ENCODE peak calls at places on chromosomes 13 and 19, in ten cellular contexts. O is right lobe of liver, E is lung, T is neuronal stem cell, Y is HL-60, G is fibroblast of the aortic adventitia, P is lower leg skin, H is mucosa of descending colon, V is IMR-90, F is epithelial cell of esophagus. L is an unnamed sample.

GRCh38 chr13:63209330-63210017 is 1793.8 kb upstream of the PCDH20 start:
- DNase-seq in O (no peak), E (no peak), T (no peak), Y (no peak), G (no peak), P (no peak), H (no peak), V (peak; percentile 65), F (no peak), L (no peak)

GRCh38 chr19:23318143-23318542 is 67.9 kb upstream of the ZNF724 start:
- DNase-seq in O (no peak), E (no peak), T (no peak), Y (no peak), G (no peak), P (no peak), H (no peak), V (peak; percentile 10), F (peak; percentile 55), L (peak; percentile 61)

GRCh38 chr19:45492627-45493470 is 4.0 kb downstream of the RTN2 start:
- DNase-seq in O (peak; percentile 50), E (no peak), T (no peak), Y (no peak), G (peak; percentile 72), P (no peak), H (peak; percentile 56), V (peak; percentile 80), F (peak; percentile 44), L (no peak)

GRCh38 chr13:35164324-35164932 is 222.4 kb downstream of the NBEA start:
- DNase-seq in O (no peak), E (no peak), T (peak; percentile 20), Y (no peak), G (peak; percentile 56), P (no peak), H (no peak), V (peak; percentile 27), F (peak; percentile 41), L (peak; percentile 50)

GRCh38 chr19:6481541-6482342 is at the start of gene DENND1C:
- DNase-seq in O (peak; percentile 40), E (no peak), T (no peak), Y (peak; percentile 77), G (no peak), P (no peak), H (peak; percentile 66), V (no peak), F (no peak), L (no peak)

GRCh38 chr13:32031025-32031814 is at the start of gene FRY:
- DNase-seq in O (peak; percentile 91), E (peak; percentile 51), T (peak; percentile 74), Y (peak; percentile 87), G (peak; percentile 50), P (peak; percentile 32), H (peak; percentile 78), V (peak; percentile 58), F (peak; percentile 40), L (peak; percentile 18)

GRCh38 chr19:13102666-13103584 is at the start of gene LYL1:
- DNase-seq in O (peak; percentile 91), E (peak; percentile 77), T (no peak), Y (peak; percentile 98), G (peak; percentile 59), P (no peak), H (peak; percentile 75), V (no peak), F (no peak), L (no peak)

GRCh38 chr19:33381101-33381500 is 7.6 kb downstream of the CEBPG start:
- DNase-seq in O (no peak), E (no peak), T (no peak), Y (no peak), G (no peak), P (no peak), H (no peak), V (no peak), F (no peak), L (no peak)

GRCh38 chr13:20526664-20527063 is 1.0 kb upstream of the CRYL1 start:
- DNase-seq in O (no peak), E (no peak), T (no peak), Y (no peak), G (peak; percentile 32), P (no peak), H (no peak), V (peak; percentile 19), F (no peak), L (no peak)

GRCh38 chr19:8367327-8368001 is 3.5 kb downstream of the ANGPTL4 start:
- DNase-seq in O (peak; percentile 91), E (peak; percentile 72), T (peak; percentile 33), Y (no peak), G (peak; percentile 94), P (peak; percentile 75), H (peak; percentile 82), V (peak; percentile 98), F (peak; percentile 95), L (peak; percentile 79)

GRCh38 chr19:8368136-8368535 is 4.2 kb downstream of the ANGPTL4 start:
- DNase-seq in O (no peak), E (no peak), T (no peak), Y (no peak), G (no peak), P (no peak), H (no peak), V (no peak), F (no peak), L (no peak)

GRCh38 chr19:8363803-8364771 is at the start of gene ANGPTL4:
- DNase-seq in O (peak; percentile 91), E (peak; percentile 60), T (peak; percentile 64), Y (peak; percentile 7), G (peak; percentile 56), P (peak; percentile 77), H (peak; percentile 59), V (peak; percentile 55), F (peak; percentile 80), L (peak; percentile 41)

GRCh38 chr19:8366121-8366581 is 2.2 kb downstream of the ANGPTL4 start:
- DNase-seq in O (peak; percentile 30), E (no peak), T (no peak), Y (no peak), G (no peak), P (no peak), H (no peak), V (no peak), F (no peak), L (no peak)

GRCh38 chr19:8366961-8367326 is 3.0 kb downstream of the ANGPTL4 start:
- DNase-seq in O (peak; percentile 59), E (no peak), T (no peak), Y (no peak), G (peak; percentile 32), P (no peak), H (no peak), V (no peak), F (no peak), L (no peak)
- H3K4me3 ChIP-seq in O (no peak overlapping the region), E (no peak overlapping the region), T (no peak overlapping the region), Y (no peak overlapping the region), G (no peak overlapping the region), P (no peak overlapping the region), H (no peak overlapping the region), V (no peak overlapping the region), F (no peak overlapping the region), L (no peak overlapping the region)

DNA sequence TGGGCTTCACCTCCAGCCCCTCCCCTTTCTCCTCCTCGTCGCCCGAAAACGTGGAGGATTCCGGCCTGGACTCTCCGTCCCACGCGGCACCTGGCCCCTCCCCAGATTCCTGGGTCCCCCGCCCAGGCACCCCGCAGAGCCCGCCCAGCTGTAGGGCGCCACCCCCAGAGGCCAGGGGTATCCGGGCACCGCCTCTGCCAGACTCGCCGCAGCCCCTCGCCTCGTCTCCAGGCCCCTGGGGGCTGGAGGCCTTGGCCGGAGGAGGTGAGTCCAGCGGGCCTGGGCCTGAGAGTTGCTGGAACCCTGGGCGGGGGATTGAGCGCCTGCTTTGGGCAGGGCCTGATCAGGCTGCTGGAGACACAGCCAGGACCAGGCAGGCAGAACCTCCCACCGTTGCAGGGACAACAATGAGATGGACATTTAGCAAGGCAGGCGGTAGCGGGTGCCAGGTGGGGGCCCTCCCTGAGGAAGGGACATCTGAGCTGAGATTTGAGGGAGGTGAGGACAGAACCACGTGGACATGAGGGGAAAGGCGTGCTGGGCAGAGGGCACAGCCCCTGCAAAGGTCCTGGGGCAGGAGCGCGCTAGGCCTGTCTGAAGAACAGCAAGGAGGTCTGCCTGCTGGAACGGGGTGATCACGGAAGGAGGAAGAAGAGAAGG is 16.2 kb upstream of the B3GNT3 start:
- DNase-seq in O (no peak), E (no peak), T (peak; percentile 50), Y (no peak), G (no peak), P (no peak), H (peak; percentile 57), V (no peak), F (peak; percentile 43), L (peak; percentile 31)
- H3K4me3 ChIP-seq in O (no peak overlapping the region), E (no peak overlapping the region), T (peak overlapping the region; percentile 75), Y (no peak overlapping the region), G (no peak overlapping the region), P (no peak overlapping the region), H (no peak overlapping the region), V (no peak overlapping the region), F (peak overlapping the region; percentile 3), L (peak overlapping the region; percentile 35)

GRCh38 chr13:109408596-109409382 is 377.6 kb downstream of the IRS2 start:
- DNase-seq in O (no peak), E (no peak), T (no peak), Y (no peak), G (no peak), P (no peak), H (no peak), V (no peak), F (no peak), L (no peak)
- H3K4me3 ChIP-seq in O (no peak overlapping the region), E (no peak overlapping the region), T (no peak overlapping the region), Y (no peak overlapping the region), G (no peak overlapping the region), P (no peak overlapping the region), H (no peak overlapping the region), V (no peak overlapping the region), F (no peak overlapping the region), L (no peak overlapping the region)

DNA sequence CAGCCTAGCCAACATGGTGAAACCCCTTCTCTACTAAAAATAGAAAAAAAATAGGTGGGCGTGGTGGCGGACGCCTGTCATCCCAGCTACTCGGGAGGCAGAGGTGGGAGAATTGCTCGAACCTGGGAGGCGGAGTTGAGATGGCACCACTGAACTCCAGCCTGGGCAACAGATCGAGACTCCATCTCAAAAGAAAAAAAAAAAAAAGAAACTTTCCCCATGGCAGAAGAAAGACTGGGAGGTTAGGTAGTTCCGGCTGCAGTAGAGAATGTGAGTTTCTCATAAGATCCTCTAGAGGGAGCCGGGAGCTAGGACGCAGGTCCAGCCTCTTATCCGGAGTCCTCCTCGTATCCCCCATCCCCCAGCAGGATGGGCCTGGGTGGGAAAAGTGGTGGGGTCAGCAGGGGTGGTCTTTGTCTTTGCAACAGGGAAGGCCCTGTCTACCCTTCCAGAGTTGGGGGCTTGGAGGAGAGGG is 13.2 kb upstream of the CREB3L3 start:
- DNase-seq in O (no peak), E (no peak), T (peak; percentile 56), Y (peak; percentile 42), G (peak; percentile 79), P (no peak), H (peak; percentile 66), V (peak; percentile 72), F (peak; percentile 79), L (peak; percentile 62)
- H3K4me3 ChIP-seq in O (no peak overlapping the region), E (no peak overlapping the region), T (no peak overlapping the region), Y (no peak overlapping the region), G (no peak overlapping the region), P (no peak overlapping the region), H (no peak overlapping the region), V (no peak overlapping the region), F (no peak overlapping the region), L (no peak overlapping the region)

GRCh38 chr19:38666662-38667448 is 19.4 kb downstream of the ACTN4 start:
- DNase-seq in O (no peak), E (no peak), T (peak; percentile 70), Y (no peak), G (peak; percentile 76), P (no peak), H (peak; percentile 44), V (peak; percentile 81), F (peak; percentile 76), L (peak; percentile 82)
- H3K4me3 ChIP-seq in O (no peak overlapping the region), E (no peak overlapping the region), T (no peak overlapping the region), Y (no peak overlapping the region), G (no peak overlapping the region), P (no peak overlapping the region), H (no peak overlapping the region), V (no peak overlapping the region), F (no peak overlapping the region), L (no peak overlapping the region)

GRCh38 chr19:7917292-7918061 is 2.7 kb upstream of the SNAPC2 start:
- DNase-seq in O (peak; percentile 65), E (no peak), T (no peak), Y (peak; percentile 68), G (peak; percentile 45), P (no peak), H (peak; percentile 76), V (peak; percentile 45), F (peak; percentile 58), L (no peak)
- H3K4me3 ChIP-seq in O (peak overlapping the region; percentile 9), E (no peak overlapping the region), T (peak overlapping the region; percentile 74), Y (peak overlapping the region; percentile 44), G (peak overlapping the region; percentile 39), P (no peak overlapping the region), H (no peak overlapping the region), V (no peak overlapping the region), F (peak overlapping the region; percentile 52), L (peak overlapping the region; percentile 49)

L was measured in bronchial epithelial cell.